ENCODE peak calls at places on chromosomes 3 and 15, in ten cellular contexts. H is OCI-LY7; F is uterus; Y is GM23248; X is thoracic aorta; Q is HCT116; G is effector memory CD4-positive, alpha-beta T cell; V is prostate gland; J is small intestine; S is left ventricle myocardium inferior. L is an unnamed sample.

GRCh38 chr3:105365536-105366301 is 990 bp upstream of the ALCAM start:
- DNase-seq in H (peak; percentile 23), F (no peak), Y (peak; percentile 77), X (no peak), Q (no peak), G (no peak), V (no peak), J (peak; percentile 27), S (no peak), L (no peak)

GRCh38 chr3:20401253-20401652 is 215.2 kb upstream of the SGO1 start:
- DNase-seq in H (no peak), F (peak; percentile 23), Y (peak; percentile 50), X (no peak), Q (no peak), G (no peak), V (no peak), J (no peak), S (no peak), L (no peak)

GRCh38 chr3:16550676-16551341 is 37.3 kb upstream of the RFTN1 start:
- DNase-seq in H (peak; percentile 92), F (peak; percentile 61), Y (peak; percentile 91), X (peak; percentile 33), Q (peak; percentile 79), G (peak; percentile 60), V (peak; percentile 58), J (peak; percentile 74), S (no peak), L (peak; percentile 58)

GRCh38 chr3:171810278-171811058 is at the start of gene PLD1:
- DNase-seq in H (no peak), F (no peak), Y (peak; percentile 87), X (no peak), Q (peak; percentile 63), G (peak; percentile 9), V (peak; percentile 68), J (peak; percentile 81), S (peak; percentile 85), L (peak; percentile 87)

GRCh38 chr3:127535901-127536817 is 54.4 kb downstream of the TPRA1 start:
- DNase-seq in H (no peak), F (no peak), Y (no peak), X (no peak), Q (no peak), G (no peak), V (no peak), J (no peak), S (no peak), L (no peak)

GRCh38 chr3:44762170-44762677 is 630 bp downstream of the KIF15 start:
- DNase-seq in H (peak; percentile 18), F (no peak), Y (peak; percentile 33), X (no peak), Q (no peak), G (no peak), V (no peak), J (no peak), S (no peak), L (no peak)

GRCh38 chr3:69044608-69045007 is 7.5 kb downstream of the TMF1 start:
- DNase-seq in H (no peak), F (no peak), Y (no peak), X (no peak), Q (no peak), G (no peak), V (no peak), J (no peak), S (no peak), L (no peak)

GRCh38 chr3:50008931-50009330 is 69.0 kb downstream of the RBM6 start:
- DNase-seq in H (no peak), F (no peak), Y (peak; percentile 65), X (no peak), Q (no peak), G (no peak), V (no peak), J (no peak), S (no peak), L (no peak)

GRCh38 chr3:139835830-139836655 is 98.9 kb upstream of the CLSTN2 start:
- DNase-seq in H (no peak), F (no peak), Y (no peak), X (no peak), Q (no peak), G (no peak), V (no peak), J (no peak), S (no peak), L (no peak)

GRCh38 chr3:139827833-139828232 is 107.2 kb upstream of the CLSTN2 start:
- DNase-seq in H (no peak), F (no peak), Y (no peak), X (no peak), Q (no peak), G (no peak), V (no peak), J (no peak), S (no peak), L (no peak)

GRCh38 chr3:139832998-139833397 is 102.0 kb upstream of the CLSTN2 start:
- DNase-seq in H (no peak), F (no peak), Y (no peak), X (no peak), Q (no peak), G (no peak), V (no peak), J (no peak), S (no peak), L (no peak)

GRCh38 chr3:139824864-139825263 is 110.1 kb upstream of the CLSTN2 start:
- DNase-seq in H (no peak), F (no peak), Y (no peak), X (no peak), Q (no peak), G (no peak), V (no peak), J (no peak), S (no peak), L (no peak)

GRCh38 chr3:139830817-139831216 is 104.2 kb upstream of the CLSTN2 start:
- DNase-seq in H (no peak), F (peak; percentile 37), Y (no peak), X (no peak), Q (no peak), G (no peak), V (no peak), J (no peak), S (peak; percentile 72), L (peak; percentile 79)
- H3K9me3 ChIP-seq in H (no peaks in the 10 kb centered on the region), F (no peaks in the 10 kb centered on the region), Y (no peaks in the 10 kb centered on the region), X (no peaks in the 10 kb centered on the region), Q (no peaks in the 10 kb centered on the region), G (no peaks in the 10 kb centered on the region), V (no peaks in the 10 kb centered on the region), J (no peaks in the 10 kb centered on the region), S (no peaks in the 10 kb centered on the region), L (no peaks in the 10 kb centered on the region)

GRCh38 chr3:12194669-12195161 is 36.0 kb upstream of the TIMP4 start:
- DNase-seq in H (peak; percentile 39), F (no peak), Y (peak; percentile 58), X (no peak), Q (peak; percentile 86), G (no peak), V (no peak), J (peak; percentile 81), S (no peak), L (no peak)

GRCh38 chr3:12197475-12197874 is 38.8 kb upstream of the TIMP4 start:
- DNase-seq in H (no peak), F (no peak), Y (no peak), X (no peak), Q (no peak), G (no peak), V (no peak), J (no peak), S (no peak), L (no peak)

GRCh38 chr3:12195231-12195630 is 36.5 kb upstream of the TIMP4 start:
- DNase-seq in H (no peak), F (no peak), Y (peak; percentile 23), X (no peak), Q (no peak), G (no peak), V (no peak), J (no peak), S (no peak), L (no peak)

GRCh38 chr3:12198301-12198700 is 39.6 kb upstream of the TIMP4 start:
- DNase-seq in H (no peak), F (no peak), Y (peak; percentile 83), X (no peak), Q (no peak), G (no peak), V (no peak), J (no peak), S (no peak), L (no peak)

DNA sequence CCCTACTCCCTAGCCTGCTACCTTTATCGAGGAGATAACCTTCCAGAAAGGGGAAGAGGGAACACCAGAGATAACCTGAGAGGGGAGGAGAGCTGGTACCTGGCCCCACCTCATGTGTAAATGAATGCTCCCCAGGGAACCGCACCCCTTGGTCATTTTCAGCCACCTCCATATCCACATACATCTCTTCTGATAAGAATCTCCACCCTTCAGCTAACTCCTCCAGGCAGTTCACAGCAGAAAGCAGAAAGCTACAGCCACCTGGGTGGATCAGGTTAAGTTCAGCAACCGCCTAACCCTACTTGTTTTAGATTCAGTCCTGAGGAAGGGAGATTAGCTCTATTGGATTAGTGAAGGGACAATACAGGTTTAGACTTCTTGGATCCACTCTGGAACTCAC is 38.0 kb upstream of the TIMP4 start:
- DNase-seq in H (no peak), F (no peak), Y (no peak), X (no peak), Q (no peak), G (no peak), V (no peak), J (no peak), S (no peak), L (no peak)
- H3K4me1 ChIP-seq in H (peaks cover 3% of the 10 kb centered on the region), F (peaks cover 4% of the 10 kb centered on the region), Y (peaks cover 31% of the 10 kb centered on the region), X (peaks cover 26% of the 10 kb centered on the region), Q (peaks cover 27% of the 10 kb centered on the region), G (no peaks in the 10 kb centered on the region), V (no peaks in the 10 kb centered on the region), J (peaks cover 8% of the 10 kb centered on the region), S (peaks cover 7% of the 10 kb centered on the region), L (no peaks in the 10 kb centered on the region)

GRCh38 chr3:103977417-103977816 is 1389.3 kb upstream of the ALCAM start:
- DNase-seq in H (no peak), F (no peak), Y (no peak), X (no peak), Q (no peak), G (no peak), V (no peak), J (no peak), S (no peak), L (no peak)
- H3K9me3 ChIP-seq in H (no peaks in the 10 kb centered on the region), F (no peaks in the 10 kb centered on the region), Y (peaks cover 3% of the 10 kb centered on the region), X (no peaks in the 10 kb centered on the region), Q (no peaks in the 10 kb centered on the region), G (no peaks in the 10 kb centered on the region), V (no peaks in the 10 kb centered on the region), J (no peaks in the 10 kb centered on the region), S (peaks cover 7% of the 10 kb centered on the region), L (no peaks in the 10 kb centered on the region)

GRCh38 chr15:56243117-56243773 is 434 bp downstream of the RFX7 start:
- DNase-seq in H (peak; percentile 77), F (peak; percentile 37), Y (peak; percentile 60), X (no peak), Q (no peak), G (no peak), V (peak; percentile 33), J (peak; percentile 32), S (peak; percentile 39), L (peak; percentile 51)

GRCh38 chr15:56244237-56244810 is 645 bp upstream of the RFX7 start:
- DNase-seq in H (peak; percentile 68), F (peak; percentile 45), Y (peak; percentile 75), X (no peak), Q (no peak), G (no peak), V (peak; percentile 59), J (peak; percentile 59), S (no peak), L (peak; percentile 47)

GRCh38 chr15:56244811-56245576 is 1.3 kb upstream of the RFX7 start:
- DNase-seq in H (peak; percentile 67), F (no peak), Y (no peak), X (no peak), Q (no peak), G (no peak), V (peak; percentile 4), J (peak; percentile 89), S (no peak), L (peak; percentile 24)

GRCh38 chr15:56242576-56243116 is 1.0 kb downstream of the RFX7 start:
- DNase-seq in H (no peak), F (no peak), Y (peak; percentile 32), X (no peak), Q (no peak), G (no peak), V (no peak), J (peak; percentile 14), S (no peak), L (no peak)

DNA sequence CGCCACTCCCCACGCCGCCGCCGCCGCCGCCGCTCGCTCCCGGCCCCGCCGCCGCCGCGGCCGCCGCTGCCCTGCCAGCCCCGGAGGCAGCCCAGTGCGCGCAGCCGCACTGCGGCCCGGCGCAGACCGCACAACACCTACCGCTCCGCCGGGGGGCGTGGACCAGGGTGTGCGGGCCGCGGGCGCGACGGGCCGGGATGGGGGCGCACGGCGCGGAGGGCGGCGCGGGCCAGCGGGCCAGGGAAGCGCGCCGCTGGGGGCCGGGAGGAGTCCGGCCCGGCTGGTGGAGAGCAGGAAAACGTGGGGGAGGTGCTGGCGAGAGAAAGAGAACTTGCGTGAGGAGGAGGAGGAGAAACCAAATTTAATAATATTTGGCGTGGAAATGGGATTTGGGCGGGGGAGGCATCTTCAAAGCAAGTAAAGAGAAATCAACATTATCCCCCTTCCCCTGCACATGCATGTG is at the start of gene RFX7:
- DNase-seq in H (peak; percentile 87), F (peak; percentile 72), Y (peak; percentile 90), X (peak; percentile 15), Q (no peak), G (peak; percentile 77), V (peak; percentile 53), J (peak; percentile 75), S (peak; percentile 77), L (peak; percentile 80)
- H3K4me1 ChIP-seq in H (peaks cover 37% of the 10 kb centered on the region), F (no peaks in the 10 kb centered on the region), Y (peaks cover 33% of the 10 kb centered on the region), X (peaks cover 22% of the 10 kb centered on the region), Q (peaks cover 9% of the 10 kb centered on the region), G (peaks cover 26% of the 10 kb centered on the region), V (no peaks in the 10 kb centered on the region), J (peaks cover 8% of the 10 kb centered on the region), S (peaks cover 55% of the 10 kb centered on the region), L (peaks cover 6% of the 10 kb centered on the region)